ENCODE peak calls at places on chromosome 13, in nine cellular contexts. One of them, this sample, is unnamed.

GRCh38 chr13:41945926-41946325 is 15.0 kb downstream of the VWA8 start:
- DNase-seq in NCI-H187 treated with DMSO at 0.1 percent for 48 hours: no peak
- DNase-seq in hepatic stellate cell: no peak
- DNase-seq in NAMALWA: no peak
- DNase-seq in Calu3: no peak
- DNase-seq in amygdala: no peak
- DNase-seq in foreskin keratinocyte: no peak
- DNase-seq in T-helper 17 cell: no peak
- DNase-seq in iPS-NIHi11: no peak
- DNase-seq in this sample: no peak

GRCh38 chr13:24925318-24926231 is 161.6 kb downstream of the RNF17 start:
- DNase-seq in NCI-H187 treated with DMSO at 0.1 percent for 48 hours: no peak
- DNase-seq in hepatic stellate cell: no peak
- DNase-seq in NAMALWA: no peak
- DNase-seq in Calu3: no peak
- DNase-seq in amygdala: no peak
- DNase-seq in foreskin keratinocyte: no peak
- DNase-seq in T-helper 17 cell: no peak
- DNase-seq in iPS-NIHi11: no peak
- DNase-seq in this sample: no peak

GRCh38 chr13:46211116-46211515 is 612 bp upstream of the LRRC63 start:
- DNase-seq in NCI-H187 treated with DMSO at 0.1 percent for 48 hours: no peak
- DNase-seq in hepatic stellate cell: no peak
- DNase-seq in NAMALWA: peak; percentile 63
- DNase-seq in Calu3: no peak
- DNase-seq in amygdala: no peak
- DNase-seq in foreskin keratinocyte: no peak
- DNase-seq in T-helper 17 cell: no peak
- DNase-seq in iPS-NIHi11: no peak
- DNase-seq in this sample: no peak

GRCh38 chr13:28355822-28356371 is 139.0 kb downstream of the FLT1 start:
- DNase-seq in NCI-H187 treated with DMSO at 0.1 percent for 48 hours: no peak
- DNase-seq in hepatic stellate cell: no peak
- DNase-seq in NAMALWA: no peak
- DNase-seq in Calu3: no peak
- DNase-seq in amygdala: no peak
- DNase-seq in foreskin keratinocyte: no peak
- DNase-seq in T-helper 17 cell: no peak
- DNase-seq in iPS-NIHi11: no peak
- DNase-seq in this sample: no peak

GRCh38 chr13:69155136-69155535 is 952.5 kb upstream of the ATXN8OS start:
- DNase-seq in NCI-H187 treated with DMSO at 0.1 percent for 48 hours: no peak
- DNase-seq in hepatic stellate cell: no peak
- DNase-seq in NAMALWA: no peak
- DNase-seq in Calu3: no peak
- DNase-seq in amygdala: no peak
- DNase-seq in foreskin keratinocyte: no peak
- DNase-seq in T-helper 17 cell: no peak
- DNase-seq in iPS-NIHi11: no peak
- DNase-seq in this sample: no peak

GRCh38 chr13:38417727-38418126 is 68.1 kb downstream of the UFM1 start:
- DNase-seq in NCI-H187 treated with DMSO at 0.1 percent for 48 hours: no peak
- DNase-seq in hepatic stellate cell: peak; percentile 2
- DNase-seq in NAMALWA: peak; percentile 66
- DNase-seq in Calu3: peak; percentile 11
- DNase-seq in amygdala: no peak
- DNase-seq in foreskin keratinocyte: peak; percentile 81
- DNase-seq in T-helper 17 cell: no peak
- DNase-seq in iPS-NIHi11: peak; percentile 35
- DNase-seq in this sample: no peak

GRCh38 chr13:42894765-42895181 is 97.3 kb downstream of the EPSTI1 start:
- DNase-seq in NCI-H187 treated with DMSO at 0.1 percent for 48 hours: no peak
- DNase-seq in hepatic stellate cell: no peak
- DNase-seq in NAMALWA: no peak
- DNase-seq in Calu3: no peak
- DNase-seq in amygdala: no peak
- DNase-seq in foreskin keratinocyte: peak; percentile 45
- DNase-seq in T-helper 17 cell: no peak
- DNase-seq in iPS-NIHi11: no peak
- DNase-seq in this sample: peak; percentile 70

GRCh38 chr13:76293346-76293745 is 592.9 kb downstream of the KCTD12 start:
- DNase-seq in NCI-H187 treated with DMSO at 0.1 percent for 48 hours: no peak
- DNase-seq in hepatic stellate cell: no peak
- DNase-seq in NAMALWA: no peak
- DNase-seq in Calu3: no peak
- DNase-seq in amygdala: no peak
- DNase-seq in foreskin keratinocyte: peak; percentile 77
- DNase-seq in T-helper 17 cell: no peak
- DNase-seq in iPS-NIHi11: no peak
- DNase-seq in this sample: no peak

GRCh38 chr13:89163081-89163480 is 1491.9 kb downstream of the SLITRK5 start:
- DNase-seq in NCI-H187 treated with DMSO at 0.1 percent for 48 hours: no peak
- DNase-seq in hepatic stellate cell: no peak
- DNase-seq in NAMALWA: no peak
- DNase-seq in Calu3: no peak
- DNase-seq in amygdala: no peak
- DNase-seq in foreskin keratinocyte: no peak
- DNase-seq in T-helper 17 cell: no peak
- DNase-seq in iPS-NIHi11: peak; percentile 4
- DNase-seq in this sample: no peak

GRCh38 chr13:101552797-101553196 is 100.3 kb downstream of the ITGBL1 start:
- DNase-seq in NCI-H187 treated with DMSO at 0.1 percent for 48 hours: no peak
- DNase-seq in hepatic stellate cell: no peak
- DNase-seq in NAMALWA: no peak
- DNase-seq in Calu3: no peak
- DNase-seq in amygdala: no peak
- DNase-seq in foreskin keratinocyte: peak; percentile 31
- DNase-seq in T-helper 17 cell: no peak
- DNase-seq in iPS-NIHi11: no peak
- DNase-seq in this sample: no peak

GRCh38 chr13:32857077-32857476 is 159.1 kb upstream of the KL start:
- DNase-seq in NCI-H187 treated with DMSO at 0.1 percent for 48 hours: no peak
- DNase-seq in hepatic stellate cell: no peak
- DNase-seq in NAMALWA: no peak
- DNase-seq in Calu3: no peak
- DNase-seq in amygdala: no peak
- DNase-seq in foreskin keratinocyte: no peak
- DNase-seq in T-helper 17 cell: no peak
- DNase-seq in iPS-NIHi11: no peak
- DNase-seq in this sample: no peak

GRCh38 chr13:55087085-55087484 is 2053.6 kb upstream of the PRR20A start:
- DNase-seq in NCI-H187 treated with DMSO at 0.1 percent for 48 hours: no peak
- DNase-seq in hepatic stellate cell: no peak
- DNase-seq in NAMALWA: no peak
- DNase-seq in Calu3: no peak
- DNase-seq in amygdala: no peak
- DNase-seq in foreskin keratinocyte: no peak
- DNase-seq in T-helper 17 cell: no peak
- DNase-seq in iPS-NIHi11: peak; percentile 17
- DNase-seq in this sample: no peak

GRCh38 chr13:111006508-111007031 is 91.7 kb upstream of the ANKRD10 start:
- DNase-seq in NCI-H187 treated with DMSO at 0.1 percent for 48 hours: no peak
- DNase-seq in hepatic stellate cell: peak; percentile 78
- DNase-seq in NAMALWA: no peak
- DNase-seq in Calu3: no peak
- DNase-seq in amygdala: no peak
- DNase-seq in foreskin keratinocyte: no peak
- DNase-seq in T-helper 17 cell: no peak
- DNase-seq in iPS-NIHi11: no peak
- DNase-seq in this sample: no peak